ENCODE peak calls at places on chromosomes 4 and X, in seven cellular contexts. One of them, this sample, is unnamed. For H3K36me3 and H3K4me1, the result is how much of the 10 kb centered on the place peaks cover.

GRCh38 chr4:26015133-26015651 is 101.2 kb downstream of the SMIM20 start:
- DNase-seq in Karpas-422: no peak
- DNase-seq in neuronal stem cell: no peak
- DNase-seq in left ventricle myocardium inferior: peak
- DNase-seq in colonic mucosa: no peak
- DNase-seq in MM.1S: no peak
- DNase-seq in A673: no peak
- DNase-seq in this sample: no peak

GRCh38 chrX:35617836-35618235 is 180.3 kb upstream of the MAGEB16 start:
- DNase-seq in Karpas-422: no peak
- DNase-seq in neuronal stem cell: no peak
- DNase-seq in left ventricle myocardium inferior: no peak
- DNase-seq in colonic mucosa: no peak
- DNase-seq in MM.1S: no peak
- DNase-seq in A673: no peak
- DNase-seq in this sample: no peak

GRCh38 chrX:41108684-41109205 is 23.5 kb downstream of the USP9X start:
- DNase-seq in Karpas-422: no peak
- DNase-seq in neuronal stem cell: no peak
- DNase-seq in left ventricle myocardium inferior: no peak
- DNase-seq in colonic mucosa: no peak
- DNase-seq in MM.1S: no peak
- DNase-seq in A673: no peak
- DNase-seq in this sample: no peak

GRCh38 chrX:100648601-100649417 is 4.8 kb downstream of the SRPX2 start:
- DNase-seq in Karpas-422: no peak
- DNase-seq in neuronal stem cell: no peak
- DNase-seq in left ventricle myocardium inferior: peak
- DNase-seq in colonic mucosa: peak
- DNase-seq in MM.1S: no peak
- DNase-seq in A673: peak
- DNase-seq in this sample: no peak

GRCh38 chrX:10089378-10089795 is 67.4 kb upstream of the CLCN4 start:
- DNase-seq in Karpas-422: peak
- DNase-seq in neuronal stem cell: no peak
- DNase-seq in left ventricle myocardium inferior: no peak
- DNase-seq in colonic mucosa: no peak
- DNase-seq in MM.1S: no peak
- DNase-seq in A673: no peak
- DNase-seq in this sample: no peak

GRCh38 chr4:57044279-57044678 is 65.6 kb downstream of the POLR2B start:
- DNase-seq in Karpas-422: no peak
- DNase-seq in neuronal stem cell: no peak
- DNase-seq in left ventricle myocardium inferior: no peak
- DNase-seq in colonic mucosa: no peak
- DNase-seq in MM.1S: no peak
- DNase-seq in A673: no peak
- DNase-seq in this sample: no peak

GRCh38 chr4:158649111-158649680 is 22.5 kb downstream of the C4orf46 start:
- DNase-seq in Karpas-422: no peak
- DNase-seq in neuronal stem cell: no peak
- DNase-seq in left ventricle myocardium inferior: no peak
- DNase-seq in colonic mucosa: no peak
- DNase-seq in MM.1S: no peak
- DNase-seq in A673: no peak
- DNase-seq in this sample: no peak

GRCh38 chrX:37745835-37746234 is 34.0 kb upstream of the CYBB start:
- DNase-seq in Karpas-422: peak
- DNase-seq in neuronal stem cell: no peak
- DNase-seq in left ventricle myocardium inferior: no peak
- DNase-seq in colonic mucosa: no peak
- DNase-seq in MM.1S: no peak
- DNase-seq in A673: no peak
- DNase-seq in this sample: no peak

GRCh38 chrX:149314031-149314430 is 191.1 kb downstream of the IDS start:
- DNase-seq in Karpas-422: no peak
- DNase-seq in neuronal stem cell: no peak
- DNase-seq in left ventricle myocardium inferior: no peak
- DNase-seq in colonic mucosa: no peak
- DNase-seq in MM.1S: no peak
- DNase-seq in A673: no peak
- DNase-seq in this sample: no peak

GRCh38 chr4:80005863-80006262 is 67.2 kb downstream of the ANTXR2 start:
- DNase-seq in Karpas-422: no peak
- DNase-seq in neuronal stem cell: no peak
- DNase-seq in left ventricle myocardium inferior: no peak
- DNase-seq in colonic mucosa: no peak
- DNase-seq in MM.1S: no peak
- DNase-seq in A673: no peak
- DNase-seq in this sample: peak

GRCh38 chrX:3532571-3532970 is 180.9 kb downstream of the PRKX start:
- DNase-seq in Karpas-422: no peak
- DNase-seq in neuronal stem cell: no peak
- DNase-seq in left ventricle myocardium inferior: no peak
- DNase-seq in colonic mucosa: no peak
- DNase-seq in MM.1S: no peak
- DNase-seq in A673: no peak
- DNase-seq in this sample: no peak

GRCh38 chrX:1093112-1093511 is 119.3 kb downstream of the CRLF2 start:
- DNase-seq in Karpas-422: no peak
- DNase-seq in neuronal stem cell: no peak
- DNase-seq in left ventricle myocardium inferior: no peak
- DNase-seq in colonic mucosa: no peak
- DNase-seq in MM.1S: no peak
- DNase-seq in A673: no peak
- DNase-seq in this sample: peak

DNA sequence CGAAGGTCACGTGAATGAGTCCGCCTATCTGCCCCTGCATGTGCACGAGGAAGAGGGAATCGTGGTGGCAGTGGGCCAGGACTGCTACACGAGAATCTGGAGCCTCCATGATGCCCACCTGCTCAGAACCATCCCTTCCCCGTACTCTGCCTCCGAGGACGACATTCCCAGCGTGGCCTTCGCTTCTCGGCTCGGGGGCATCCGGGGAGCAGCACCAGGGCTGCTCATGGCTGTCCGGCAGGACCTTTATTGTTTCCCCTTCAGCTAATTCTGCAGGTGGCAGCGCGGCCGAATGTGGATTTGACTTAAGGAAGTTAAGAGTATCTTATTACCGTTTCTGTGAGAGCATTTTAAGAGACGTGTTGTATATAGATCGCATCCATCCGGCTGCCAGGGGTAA is 1.2 kb downstream of the DCAF4L1 start:
- DNase-seq in Karpas-422: no peak
- DNase-seq in neuronal stem cell: no peak
- DNase-seq in left ventricle myocardium inferior: no peak
- DNase-seq in colonic mucosa: no peak
- DNase-seq in MM.1S: no peak
- DNase-seq in A673: no peak
- DNase-seq in this sample: no peak
- H3K36me3 ChIP-seq in Karpas-422: under half
- H3K36me3 ChIP-seq in neuronal stem cell: under half
- H3K36me3 ChIP-seq in left ventricle myocardium inferior: under half
- H3K36me3 ChIP-seq in colonic mucosa: under half
- H3K36me3 ChIP-seq in MM.1S: under half
- H3K36me3 ChIP-seq in A673: under half
- H3K36me3 ChIP-seq in this sample: under half

GRCh38 chrX:72123471-72124185 is 8.1 kb downstream of the RTL5 start:
- DNase-seq in Karpas-422: no peak
- DNase-seq in neuronal stem cell: peak
- DNase-seq in left ventricle myocardium inferior: peak
- DNase-seq in colonic mucosa: no peak
- DNase-seq in MM.1S: no peak
- DNase-seq in A673: peak
- DNase-seq in this sample: no peak
- H3K4me1 ChIP-seq in Karpas-422: under half
- H3K4me1 ChIP-seq in neuronal stem cell: under half
- H3K4me1 ChIP-seq in left ventricle myocardium inferior: half or more
- H3K4me1 ChIP-seq in colonic mucosa: under half
- H3K4me1 ChIP-seq in MM.1S: under half
- H3K4me1 ChIP-seq in A673: under half
- H3K4me1 ChIP-seq in this sample: under half

GRCh38 chr4:76640252-76640925 is 205.4 kb downstream of the SHROOM3 start:
- DNase-seq in Karpas-422: no peak
- DNase-seq in neuronal stem cell: no peak
- DNase-seq in left ventricle myocardium inferior: no peak
- DNase-seq in colonic mucosa: no peak
- DNase-seq in MM.1S: peak
- DNase-seq in A673: no peak
- DNase-seq in this sample: no peak

GRCh38 chr4:76641351-76641750 is 206.3 kb downstream of the SHROOM3 start:
- DNase-seq in Karpas-422: no peak
- DNase-seq in neuronal stem cell: no peak
- DNase-seq in left ventricle myocardium inferior: no peak
- DNase-seq in colonic mucosa: peak
- DNase-seq in MM.1S: no peak
- DNase-seq in A673: no peak
- DNase-seq in this sample: no peak

GRCh38 chr4:76641758-76642157 is 206.7 kb downstream of the SHROOM3 start:
- DNase-seq in Karpas-422: no peak
- DNase-seq in neuronal stem cell: no peak
- DNase-seq in left ventricle myocardium inferior: no peak
- DNase-seq in colonic mucosa: no peak
- DNase-seq in MM.1S: no peak
- DNase-seq in A673: no peak
- DNase-seq in this sample: no peak

GRCh38 chr4:76637704-76638361 is 202.8 kb downstream of the SHROOM3 start:
- DNase-seq in Karpas-422: no peak
- DNase-seq in neuronal stem cell: no peak
- DNase-seq in left ventricle myocardium inferior: no peak
- DNase-seq in colonic mucosa: no peak
- DNase-seq in MM.1S: no peak
- DNase-seq in A673: peak
- DNase-seq in this sample: no peak

GRCh38 chr4:76639292-76639691 is 204.3 kb downstream of the SHROOM3 start:
- DNase-seq in Karpas-422: no peak
- DNase-seq in neuronal stem cell: no peak
- DNase-seq in left ventricle myocardium inferior: no peak
- DNase-seq in colonic mucosa: no peak
- DNase-seq in MM.1S: no peak
- DNase-seq in A673: no peak
- DNase-seq in this sample: no peak
- H3K4me3 ChIP-seq in Karpas-422: no peak
- H3K4me3 ChIP-seq in neuronal stem cell: no peak
- H3K4me3 ChIP-seq in left ventricle myocardium inferior: no peak
- H3K4me3 ChIP-seq in colonic mucosa: no peak
- H3K4me3 ChIP-seq in MM.1S: no peak
- H3K4me3 ChIP-seq in A673: no peak
- H3K4me3 ChIP-seq in this sample: no peak

GRCh38 chrX:129788527-129788926 is 8.8 kb downstream of the SASH3 start:
- DNase-seq in Karpas-422: no peak
- DNase-seq in neuronal stem cell: no peak
- DNase-seq in left ventricle myocardium inferior: no peak
- DNase-seq in colonic mucosa: no peak
- DNase-seq in MM.1S: no peak
- DNase-seq in A673: no peak
- DNase-seq in this sample: no peak

GRCh38 chrX:129785160-129785947 is 5.6 kb downstream of the SASH3 start:
- DNase-seq in Karpas-422: no peak
- DNase-seq in neuronal stem cell: no peak
- DNase-seq in left ventricle myocardium inferior: no peak
- DNase-seq in colonic mucosa: no peak
- DNase-seq in MM.1S: no peak
- DNase-seq in A673: no peak
- DNase-seq in this sample: no peak

GRCh38 chrX:129790146-129790545 is 10.4 kb downstream of the SASH3 start:
- DNase-seq in Karpas-422: no peak
- DNase-seq in neuronal stem cell: no peak
- DNase-seq in left ventricle myocardium inferior: no peak
- DNase-seq in colonic mucosa: no peak
- DNase-seq in MM.1S: no peak
- DNase-seq in A673: no peak
- DNase-seq in this sample: no peak

GRCh38 chrX:129786210-129786651 is 6.5 kb downstream of the SASH3 start:
- DNase-seq in Karpas-422: peak
- DNase-seq in neuronal stem cell: no peak
- DNase-seq in left ventricle myocardium inferior: no peak
- DNase-seq in colonic mucosa: no peak
- DNase-seq in MM.1S: peak
- DNase-seq in A673: no peak
- DNase-seq in this sample: no peak

DNA sequence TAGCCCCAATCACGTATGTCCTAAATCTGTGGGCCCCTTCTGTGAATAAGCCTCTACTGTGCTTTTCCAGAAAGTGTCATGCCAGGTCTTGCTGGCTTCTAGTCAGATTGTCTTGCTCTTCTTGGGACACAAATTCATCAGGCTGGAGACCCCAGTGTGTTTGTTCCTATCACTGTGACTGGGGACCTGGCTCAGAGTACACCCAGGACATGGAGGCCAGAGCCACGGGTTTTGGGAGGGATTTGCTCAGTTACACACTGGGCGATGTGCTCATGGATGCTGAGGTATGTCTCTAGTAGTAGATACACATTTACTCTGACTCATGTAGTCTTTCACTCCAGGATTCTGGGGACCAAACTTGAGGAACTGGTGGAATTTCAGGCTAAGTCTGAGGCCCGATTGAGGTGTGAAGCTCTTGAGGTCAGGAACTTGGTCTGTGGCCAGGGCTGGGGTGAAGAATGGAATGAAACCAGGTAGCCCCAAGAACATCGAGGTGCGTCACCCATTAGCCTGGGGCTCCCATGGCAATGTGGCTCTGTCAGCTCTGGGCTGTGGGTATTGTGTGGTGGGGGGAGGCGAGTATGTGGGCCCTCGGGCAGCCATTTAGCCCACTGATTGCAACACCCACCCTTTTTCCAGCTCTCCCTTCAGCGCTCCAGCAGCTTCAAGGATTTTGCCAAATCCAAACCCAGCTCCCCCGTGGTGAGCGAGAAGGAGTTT is 7.7 kb downstream of the SASH3 start:
- DNase-seq in Karpas-422: no peak
- DNase-seq in neuronal stem cell: no peak
- DNase-seq in left ventricle myocardium inferior: no peak
- DNase-seq in colonic mucosa: no peak
- DNase-seq in MM.1S: no peak
- DNase-seq in A673: no peak
- DNase-seq in this sample: no peak
- H3K36me3 ChIP-seq in Karpas-422: under half
- H3K36me3 ChIP-seq in neuronal stem cell: under half
- H3K36me3 ChIP-seq in left ventricle myocardium inferior: under half
- H3K36me3 ChIP-seq in colonic mucosa: under half
- H3K36me3 ChIP-seq in MM.1S: under half
- H3K36me3 ChIP-seq in A673: under half
- H3K36me3 ChIP-seq in this sample: half or more